ENCODE peak calls at places on chromosome 6, in five cellular contexts. U is GM12892, K is GM23338, Q is endothelial cell of umbilical vein, Z is K562. R is an unnamed sample.

GRCh38 chr6:52263709-52264320 is 19.5 kb upstream of the IL17F start:
- DNase-seq in U (peak; percentile 27), K (peak; percentile 74), Q (peak; percentile 70), Z (peak; percentile 59), R (peak; percentile 88)

GRCh38 chr6:9121551-9121950 is 686.2 kb upstream of the SLC35B3 start:
- DNase-seq in U (no peak), K (no peak), Q (no peak), Z (no peak), R (no peak)

GRCh38 chr6:134983823-134984222 is 33.9 kb upstream of the ALDH8A1 start:
- DNase-seq in U (no peak), K (no peak), Q (no peak), Z (no peak), R (no peak)

GRCh38 chr6:96899019-96899418 is 1.3 kb upstream of the NDUFAF4 start:
- DNase-seq in U (no peak), K (peak; percentile 68), Q (peak; percentile 62), Z (no peak), R (no peak)

GRCh38 chr6:87944541-87944954 is 103.1 kb upstream of the SPACA1 start:
- DNase-seq in U (no peak), K (peak; percentile 31), Q (no peak), Z (peak; percentile 14), R (no peak)

GRCh38 chr6:44530209-44530909 is 142.9 kb downstream of the CDC5L start:
- DNase-seq in U (no peak), K (no peak), Q (no peak), Z (no peak), R (no peak)

GRCh38 chr6:161031721-161032495 is 40.3 kb downstream of the MAP3K4 start:
- DNase-seq in U (no peak), K (no peak), Q (peak; percentile 60), Z (no peak), R (no peak)

GRCh38 chr6:125262026-125263013 is 39.4 kb downstream of the HDDC2 start:
- DNase-seq in U (no peak), K (no peak), Q (no peak), Z (no peak), R (no peak)

GRCh38 chr6:133778414-133778813 is 110.5 kb upstream of the TCF21 start:
- DNase-seq in U (no peak), K (no peak), Q (no peak), Z (no peak), R (no peak)

GRCh38 chr6:145257757-145258521 is 477.4 kb downstream of the EPM2A start:
- DNase-seq in U (no peak), K (no peak), Q (no peak), Z (no peak), R (no peak)

GRCh38 chr6:71157350-71157749 is 131.3 kb upstream of the OGFRL1 start:
- DNase-seq in U (no peak), K (peak; percentile 19), Q (no peak), Z (no peak), R (no peak)

GRCh38 chr6:155317186-155317585 is 2.9 kb upstream of the TFB1M start:
- DNase-seq in U (no peak), K (no peak), Q (no peak), Z (no peak), R (no peak)

GRCh38 chr6:2376429-2377355 is 131.3 kb upstream of the GMDS start:
- DNase-seq in U (no peak), K (no peak), Q (no peak), Z (no peak), R (no peak)

GRCh38 chr6:46948699-46949098 is 27.0 kb upstream of the ADGRF5 start:
- DNase-seq in U (no peak), K (no peak), Q (peak; percentile 98), Z (no peak), R (no peak)

GRCh38 chr6:36817176-36817817 is 21.9 kb downstream of the CPNE5 start:
- DNase-seq in U (no peak), K (no peak), Q (no peak), Z (no peak), R (no peak)

GRCh38 chr6:94213176-94213575 is 793.8 kb upstream of the EPHA7 start:
- DNase-seq in U (no peak), K (no peak), Q (no peak), Z (no peak), R (no peak)

GRCh38 chr6:152054441-152054840 is 247.0 kb downstream of the ESR1 start:
- DNase-seq in U (no peak), K (no peak), Q (no peak), Z (no peak), R (no peak)

GRCh38 chr6:166201878-166202277 is 34.2 kb upstream of the TBXT start:
- DNase-seq in U (no peak), K (no peak), Q (no peak), Z (no peak), R (no peak)

GRCh38 chr6:154580397-154581135 is 70.1 kb upstream of the CNKSR3 start:
- DNase-seq in U (no peak), K (no peak), Q (no peak), Z (no peak), R (no peak)

DNA sequence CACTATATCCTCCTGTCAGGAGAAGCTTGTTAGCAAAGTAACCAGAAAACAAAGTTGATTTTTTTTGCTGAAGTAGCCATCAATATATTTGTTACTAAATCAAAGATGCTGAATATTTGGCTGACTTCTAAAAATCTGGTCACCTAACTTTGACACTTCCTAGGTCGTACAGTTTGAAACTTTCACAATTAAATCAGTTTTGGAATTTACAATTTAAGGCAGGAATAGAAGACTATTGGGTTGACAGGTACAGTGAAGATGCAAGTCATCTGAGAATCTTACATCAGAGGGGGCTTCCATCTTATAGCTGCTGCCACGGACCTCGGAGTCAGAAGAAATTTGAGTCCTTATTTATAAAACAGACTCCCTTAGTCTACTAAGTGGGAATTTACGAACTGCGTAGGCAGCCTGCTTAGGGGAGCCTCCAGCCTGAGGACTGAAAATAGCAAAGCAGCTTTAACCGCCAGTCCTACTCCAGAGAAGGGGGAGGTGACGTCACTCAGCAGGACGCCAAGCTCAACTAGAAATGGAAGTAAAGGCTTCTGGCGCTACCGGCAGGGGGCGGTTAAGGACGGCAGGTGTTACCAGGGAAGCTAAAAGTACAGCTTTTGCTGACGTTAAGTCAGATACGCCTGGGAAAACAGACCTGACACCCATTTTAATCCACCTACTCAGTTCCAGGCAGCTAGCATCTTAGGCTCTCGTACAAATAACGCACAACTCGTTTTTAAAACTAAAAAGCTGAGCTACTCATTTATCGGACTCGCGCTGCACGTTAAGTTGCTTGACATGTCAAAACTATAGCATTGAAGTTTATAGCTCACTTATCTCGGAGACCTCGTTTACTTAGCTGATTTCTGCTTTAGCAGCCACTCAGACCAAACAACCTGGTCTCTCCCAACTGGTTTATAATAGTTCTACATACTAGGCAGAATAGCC is 61.1 kb upstream of the HFE start:
- DNase-seq in U (no peak), K (peak; percentile 98), Q (peak; percentile 96), Z (peak; percentile 72), R (peak; percentile 97)
- TF ChIP-seq POLR2AphosphoS5 in U (no peak), K (peak; percentile 6), Q (peak; percentile 18), Z (peak; percentile 90), R (peak; percentile 73)

GRCh38 chr6:41028618-41029486 is 10.2 kb downstream of the UNC5CL start:
- DNase-seq in U (no peak), K (no peak), Q (no peak), Z (no peak), R (no peak)

GRCh38 chr6:41025966-41026365 is 13.1 kb downstream of the UNC5CL start:
- DNase-seq in U (no peak), K (no peak), Q (no peak), Z (no peak), R (no peak)

GRCh38 chr6:41027251-41027650 is 11.8 kb downstream of the UNC5CL start:
- DNase-seq in U (no peak), K (no peak), Q (no peak), Z (no peak), R (no peak)

GRCh38 chr6:41032830-41033229 is 6.2 kb downstream of the UNC5CL start:
- DNase-seq in U (no peak), K (no peak), Q (no peak), Z (no peak), R (no peak)

GRCh38 chr6:41027799-41028617 is 11.0 kb downstream of the UNC5CL start:
- DNase-seq in U (peak; percentile 86), K (peak; percentile 88), Q (peak; percentile 63), Z (peak; percentile 91), R (peak; percentile 96)
- TF ChIP-seq POLR2AphosphoS5 in U (no peak), K (peak; percentile 26), Q (peak; percentile 43), Z (no peak), R (peak; percentile 87)

GRCh38 chr6:164151161-164151728 is 736.7 kb downstream of the QKI start:
- DNase-seq in U (no peak), K (no peak), Q (no peak), Z (no peak), R (no peak)

GRCh38 chr6:164150221-164150620 is 735.7 kb downstream of the QKI start:
- DNase-seq in U (no peak), K (no peak), Q (no peak), Z (no peak), R (no peak)

GRCh38 chr6:164151762-164152161 is 737.2 kb downstream of the QKI start:
- DNase-seq in U (no peak), K (no peak), Q (no peak), Z (no peak), R (no peak)

GRCh38 chr6:164154588-164154987 is 740.1 kb downstream of the QKI start:
- DNase-seq in U (no peak), K (no peak), Q (no peak), Z (no peak), R (no peak)

DNA sequence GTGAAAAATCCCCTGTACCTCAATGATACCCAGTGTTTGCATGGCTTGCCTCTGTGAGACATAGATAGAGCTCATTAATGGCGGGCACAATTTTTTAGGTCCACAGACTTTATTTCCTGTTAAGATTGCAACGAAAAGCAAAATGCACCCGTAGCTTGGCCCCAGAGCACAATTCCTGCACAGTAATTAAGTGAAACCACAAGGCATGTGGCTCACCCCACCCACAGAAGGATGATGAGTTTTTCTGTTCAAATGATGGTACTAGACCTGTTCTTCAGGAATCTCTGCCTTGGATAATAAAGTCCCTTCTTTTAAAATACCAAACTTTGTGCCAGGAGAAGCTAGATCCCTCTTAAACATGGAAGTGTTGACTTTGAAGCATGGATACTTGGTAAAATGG is 738.1 kb downstream of the QKI start:
- DNase-seq in U (no peak), K (no peak), Q (no peak), Z (no peak), R (no peak)
- TF ChIP-seq POLR2AphosphoS5 in U (no peak), K (no peak), Q (no peak), Z (no peak), R (no peak)

GRCh38 chr6:142015011-142015410 is 117.7 kb upstream of the GJE1 start:
- DNase-seq in U (no peak), K (peak; percentile 68), Q (no peak), Z (no peak), R (no peak)

GRCh38 chr6:142013875-142014495 is 118.7 kb upstream of the GJE1 start:
- DNase-seq in U (no peak), K (no peak), Q (peak; percentile 31), Z (no peak), R (no peak)

GRCh38 chr6:142011775-142012174 is 121.0 kb upstream of the GJE1 start:
- DNase-seq in U (no peak), K (no peak), Q (no peak), Z (no peak), R (no peak)

GRCh38 chr6:142014515-142014914 is 118.2 kb upstream of the GJE1 start:
- DNase-seq in U (no peak), K (no peak), Q (peak; percentile 79), Z (no peak), R (no peak)

DNA sequence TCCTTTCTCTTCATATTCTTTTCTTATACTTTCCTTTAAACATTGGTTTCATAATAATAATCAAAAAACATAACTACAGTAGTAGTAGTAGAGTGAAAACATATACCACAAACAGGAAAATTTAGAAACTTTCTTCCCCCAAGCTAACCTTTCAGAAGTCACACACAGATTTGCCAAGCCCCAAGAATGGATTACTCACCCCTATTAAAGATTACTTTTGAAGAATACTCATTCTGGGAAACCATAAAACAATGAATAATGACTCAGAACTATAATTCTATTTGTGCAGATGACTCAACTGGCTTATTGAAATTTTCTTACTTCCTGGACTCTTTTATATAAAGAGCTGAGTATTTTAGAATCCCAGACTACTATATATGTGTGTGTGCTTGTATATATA is 119.4 kb upstream of the GJE1 start:
- DNase-seq in U (no peak), K (no peak), Q (peak; percentile 82), Z (no peak), R (no peak)
- TF ChIP-seq POLR2AphosphoS5 in U (no peak), K (no peak), Q (peak; percentile 28), Z (no peak), R (no peak)

R was measured in spleen.